ENCODE peak calls at places on chromosomes 13 and 19, in eight cellular contexts. One of them, this sample, is unnamed.

GRCh38 chr13:79973533-79973963 is 367.4 kb downstream of the SPRY2 start:
- DNase-seq in HCT116: no peak
- DNase-seq in Panc1: no peak
- DNase-seq in GM12878: no peak
- DNase-seq in GM23338: peak; percentile 38
- DNase-seq in breast epithelium: no peak
- DNase-seq in K562: no peak
- DNase-seq in HepG2: no peak
- DNase-seq in this sample: peak; percentile 17

GRCh38 chr13:75724742-75725504 is 88.8 kb downstream of the LMO7 start:
- DNase-seq in GM23338: no peak
- DNase-seq in HCT116: no peak
- DNase-seq in K562: no peak
- DNase-seq in HepG2: no peak
- DNase-seq in breast epithelium: no peak
- DNase-seq in Panc1: no peak
- DNase-seq in GM12878: no peak
- DNase-seq in this sample: no peak

GRCh38 chr19:52749780-52750179 is 14.9 kb upstream of the ZNF611 start:
- DNase-seq in Panc1: no peak
- DNase-seq in HCT116: no peak
- DNase-seq in breast epithelium: no peak
- DNase-seq in HepG2: no peak
- DNase-seq in GM12878: no peak
- DNase-seq in K562: no peak
- DNase-seq in GM23338: no peak
- DNase-seq in this sample: no peak

GRCh38 chr13:41457589-41458186 is 338 bp downstream of the RGCC start:
- DNase-seq in HCT116: no peak
- DNase-seq in Panc1: no peak
- DNase-seq in HepG2: no peak
- DNase-seq in breast epithelium: no peak
- DNase-seq in GM12878: no peak
- DNase-seq in K562: peak; percentile 33
- DNase-seq in GM23338: peak; percentile 29
- DNase-seq in this sample: no peak

GRCh38 chr13:108859202-108860012 is 230.0 kb downstream of the MYO16 start:
- DNase-seq in GM23338: peak; percentile 41
- DNase-seq in HepG2: no peak
- DNase-seq in HCT116: no peak
- DNase-seq in K562: no peak
- DNase-seq in GM12878: no peak
- DNase-seq in breast epithelium: no peak
- DNase-seq in Panc1: no peak
- DNase-seq in this sample: no peak

GRCh38 chr19:13781547-13781946 is 7.3 kb downstream of the C19orf53 start:
- DNase-seq in K562: peak; percentile 79
- DNase-seq in GM23338: peak; percentile 91
- DNase-seq in HepG2: no peak
- DNase-seq in Panc1: no peak
- DNase-seq in HCT116: peak; percentile 54
- DNase-seq in breast epithelium: peak; percentile 60
- DNase-seq in GM12878: no peak
- DNase-seq in this sample: peak; percentile 76

GRCh38 chr13:29396446-29396845 is 199.0 kb downstream of the SLC7A1 start:
- DNase-seq in GM12878: no peak
- DNase-seq in K562: no peak
- DNase-seq in HCT116: no peak
- DNase-seq in Panc1: no peak
- DNase-seq in breast epithelium: no peak
- DNase-seq in HepG2: no peak
- DNase-seq in GM23338: no peak
- DNase-seq in this sample: no peak

GRCh38 chr19:55005684-55006488 is 32.2 kb downstream of the GP6 start:
- DNase-seq in K562: peak; percentile 88
- DNase-seq in breast epithelium: no peak
- DNase-seq in HCT116: peak; percentile 98
- DNase-seq in GM23338: peak; percentile 93
- DNase-seq in GM12878: peak; percentile 64
- DNase-seq in Panc1: no peak
- DNase-seq in HepG2: peak; percentile 12
- DNase-seq in this sample: no peak

GRCh38 chr19:42113641-42114348 is 18.5 kb downstream of the POU2F2 start:
- DNase-seq in GM12878: peak; percentile 40
- DNase-seq in Panc1: peak; percentile 43
- DNase-seq in GM23338: peak; percentile 65
- DNase-seq in K562: no peak
- DNase-seq in HCT116: peak; percentile 64
- DNase-seq in HepG2: peak; percentile 33
- DNase-seq in breast epithelium: no peak
- DNase-seq in this sample: no peak

GRCh38 chr13:110308377-110309158 is 1.5 kb downstream of the COL4A2 start:
- DNase-seq in Panc1: no peak
- DNase-seq in GM12878: no peak
- DNase-seq in GM23338: peak; percentile 85
- DNase-seq in HCT116: no peak
- DNase-seq in breast epithelium: peak; percentile 51
- DNase-seq in K562: no peak
- DNase-seq in HepG2: no peak
- DNase-seq in this sample: no peak

GRCh38 chr13:110307697-110308376 is 753 bp downstream of the COL4A2 start:
- DNase-seq in breast epithelium: peak; percentile 17
- DNase-seq in HepG2: no peak
- DNase-seq in Panc1: no peak
- DNase-seq in K562: no peak
- DNase-seq in GM12878: no peak
- DNase-seq in HCT116: no peak
- DNase-seq in GM23338: peak; percentile 43
- DNase-seq in this sample: no peak

GRCh38 chr13:110306340-110306959 is 507 bp downstream of the COL4A1 start:
- DNase-seq in K562: no peak
- DNase-seq in HCT116: no peak
- DNase-seq in GM23338: peak; percentile 64
- DNase-seq in GM12878: no peak
- DNase-seq in HepG2: no peak
- DNase-seq in breast epithelium: no peak
- DNase-seq in Panc1: no peak
- DNase-seq in this sample: no peak

GRCh38 chr13:110305949-110306339 is 1.0 kb downstream of the COL4A1 start:
- DNase-seq in Panc1: no peak
- DNase-seq in HCT116: no peak
- DNase-seq in HepG2: no peak
- DNase-seq in GM23338: no peak
- DNase-seq in K562: no peak
- DNase-seq in breast epithelium: no peak
- DNase-seq in GM12878: no peak
- DNase-seq in this sample: no peak

GRCh38 chr13:110306960-110307696 is at the start of the genes COL4A1 and COL4A2:
- DNase-seq in HCT116: no peak
- DNase-seq in GM12878: no peak
- DNase-seq in K562: no peak
- DNase-seq in HepG2: no peak
- DNase-seq in GM23338: peak; percentile 87
- DNase-seq in Panc1: no peak
- DNase-seq in breast epithelium: peak; percentile 65
- DNase-seq in this sample: peak; percentile 61
- TF ChIP-seq POLR2AphosphoS5 in HCT116: no peak
- TF ChIP-seq POLR2AphosphoS5 in GM12878: no peak
- TF ChIP-seq POLR2AphosphoS5 in K562: no peak
- TF ChIP-seq POLR2AphosphoS5 in HepG2: no peak
- TF ChIP-seq POLR2AphosphoS5 in GM23338: peak; percentile 80
- TF ChIP-seq POLR2AphosphoS5 in Panc1: no peak
- TF ChIP-seq POLR2AphosphoS5 in breast epithelium: peak; percentile 66
- TF ChIP-seq POLR2AphosphoS5 in this sample: peak; percentile 85

GRCh38 chr13:98534821-98535220 is 42.1 kb downstream of the STK24 start:
- DNase-seq in GM12878: no peak
- DNase-seq in HCT116: no peak
- DNase-seq in HepG2: no peak
- DNase-seq in GM23338: no peak
- DNase-seq in K562: no peak
- DNase-seq in Panc1: no peak
- DNase-seq in breast epithelium: no peak
- DNase-seq in this sample: no peak

GRCh38 chr13:98533912-98534311 is 43.0 kb downstream of the STK24 start:
- DNase-seq in HepG2: no peak
- DNase-seq in breast epithelium: no peak
- DNase-seq in GM12878: no peak
- DNase-seq in GM23338: no peak
- DNase-seq in Panc1: no peak
- DNase-seq in K562: no peak
- DNase-seq in HCT116: no peak
- DNase-seq in this sample: no peak

GRCh38 chr13:98537306-98537705 is 39.6 kb downstream of the STK24 start:
- DNase-seq in GM12878: no peak
- DNase-seq in HCT116: no peak
- DNase-seq in HepG2: no peak
- DNase-seq in breast epithelium: no peak
- DNase-seq in K562: no peak
- DNase-seq in GM23338: no peak
- DNase-seq in Panc1: no peak
- DNase-seq in this sample: no peak

GRCh38 chr13:98536729-98537128 is 40.2 kb downstream of the STK24 start:
- DNase-seq in HepG2: no peak
- DNase-seq in GM23338: no peak
- DNase-seq in Panc1: no peak
- DNase-seq in breast epithelium: no peak
- DNase-seq in GM12878: no peak
- DNase-seq in HCT116: no peak
- DNase-seq in K562: no peak
- DNase-seq in this sample: no peak

DNA sequence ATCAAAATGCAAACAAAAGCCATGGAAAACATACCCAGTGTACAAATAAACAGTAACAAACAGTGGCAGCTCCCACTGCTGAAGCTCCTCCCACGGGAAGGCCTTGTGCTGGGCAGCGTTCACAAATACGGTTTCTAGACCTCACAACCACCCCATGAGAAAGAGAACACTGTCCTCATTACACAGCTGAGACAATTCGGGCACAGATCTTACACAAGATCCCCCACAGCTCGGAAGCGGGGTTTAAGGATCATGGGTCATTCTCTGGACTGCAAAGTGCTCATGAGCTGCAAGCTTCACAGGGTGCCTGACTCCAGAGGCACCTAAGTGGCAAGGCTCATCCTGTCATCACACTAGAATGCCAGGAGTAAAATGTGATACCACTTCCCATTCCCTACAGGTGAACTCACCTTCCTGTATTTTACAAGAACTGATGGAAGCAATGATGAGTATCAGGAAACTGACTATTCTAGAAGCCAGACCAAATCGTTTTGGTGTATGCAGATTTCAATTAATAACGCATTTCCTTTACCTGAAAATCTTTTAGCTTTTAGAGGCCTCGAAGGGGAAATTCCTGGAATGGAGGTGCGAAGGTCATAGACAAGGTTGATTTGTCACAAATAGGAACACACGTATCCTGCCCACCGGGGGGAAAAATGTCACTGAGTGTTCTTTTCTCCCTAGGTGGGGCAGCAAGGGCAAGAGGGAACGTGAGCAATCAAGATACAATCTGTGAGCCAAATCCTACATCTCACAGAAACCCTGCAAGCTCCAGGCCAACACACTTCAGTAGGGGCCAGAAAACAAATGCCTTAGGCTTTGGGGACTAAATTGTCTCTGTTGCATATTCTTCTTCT is 41.2 kb downstream of the STK24 start:
- DNase-seq in K562: no peak
- DNase-seq in HCT116: no peak
- DNase-seq in HepG2: peak; percentile 22
- DNase-seq in GM12878: no peak
- DNase-seq in breast epithelium: no peak
- DNase-seq in Panc1: no peak
- DNase-seq in GM23338: no peak
- DNase-seq in this sample: no peak
- H3K4me1 ChIP-seq in K562: peaks cover 15% of the 10 kb centered on the region
- H3K4me1 ChIP-seq in HCT116: peaks cover 18% of the 10 kb centered on the region
- H3K4me1 ChIP-seq in HepG2: peaks cover 59% of the 10 kb centered on the region
- H3K4me1 ChIP-seq in GM12878: peaks cover 16% of the 10 kb centered on the region
- H3K4me1 ChIP-seq in breast epithelium: peaks cover 5% of the 10 kb centered on the region
- H3K4me1 ChIP-seq in Panc1: peaks cover 6% of the 10 kb centered on the region
- H3K4me1 ChIP-seq in GM23338: peaks cover 26% of the 10 kb centered on the region
- H3K4me1 ChIP-seq in this sample: peaks cover 15% of the 10 kb centered on the region

DNA sequence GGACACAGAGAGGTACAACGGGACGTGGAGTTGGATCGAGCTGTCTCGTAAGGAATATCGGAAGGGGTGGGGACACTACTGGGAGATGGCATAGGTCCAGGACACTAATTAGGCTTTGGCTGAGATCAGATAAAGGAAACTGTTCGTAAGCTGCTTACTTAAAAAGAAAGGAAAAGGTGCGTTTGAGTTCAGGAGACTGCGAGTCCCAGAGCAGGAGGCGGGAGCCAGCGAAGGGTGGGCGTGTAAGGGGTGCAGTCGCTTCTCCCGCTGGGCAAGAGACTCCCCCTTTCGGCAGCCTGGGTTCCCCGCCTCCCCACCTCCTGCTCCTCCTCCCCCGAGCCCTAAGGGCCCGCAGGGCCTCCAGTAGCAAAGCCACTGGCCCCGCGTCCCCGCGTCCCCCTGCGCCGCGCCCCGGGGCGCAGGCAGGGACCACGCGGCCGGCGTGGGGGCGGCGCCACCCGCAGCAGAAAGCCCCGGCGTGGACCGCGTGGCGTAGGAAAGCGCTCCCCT is 571 bp downstream of the ABCC4 start:
- DNase-seq in GM12878: no peak
- DNase-seq in breast epithelium: no peak
- DNase-seq in Panc1: no peak
- DNase-seq in GM23338: peak; percentile 70
- DNase-seq in HCT116: peak; percentile 23
- DNase-seq in K562: peak; percentile 75
- DNase-seq in HepG2: peak; percentile 16
- DNase-seq in this sample: peak; percentile 63
- H3K27ac ChIP-seq in GM12878: peak overlapping the region; percentile 89
- H3K27ac ChIP-seq in breast epithelium: no peak overlapping the region
- H3K27ac ChIP-seq in Panc1: peak overlapping the region; percentile 93
- H3K27ac ChIP-seq in GM23338: no peak overlapping the region
- H3K27ac ChIP-seq in HCT116: peak overlapping the region; percentile 96
- H3K27ac ChIP-seq in K562: peak overlapping the region; percentile 88
- H3K27ac ChIP-seq in HepG2: no peak overlapping the region
- H3K27ac ChIP-seq in this sample: peak overlapping the region; percentile 84

DNA sequence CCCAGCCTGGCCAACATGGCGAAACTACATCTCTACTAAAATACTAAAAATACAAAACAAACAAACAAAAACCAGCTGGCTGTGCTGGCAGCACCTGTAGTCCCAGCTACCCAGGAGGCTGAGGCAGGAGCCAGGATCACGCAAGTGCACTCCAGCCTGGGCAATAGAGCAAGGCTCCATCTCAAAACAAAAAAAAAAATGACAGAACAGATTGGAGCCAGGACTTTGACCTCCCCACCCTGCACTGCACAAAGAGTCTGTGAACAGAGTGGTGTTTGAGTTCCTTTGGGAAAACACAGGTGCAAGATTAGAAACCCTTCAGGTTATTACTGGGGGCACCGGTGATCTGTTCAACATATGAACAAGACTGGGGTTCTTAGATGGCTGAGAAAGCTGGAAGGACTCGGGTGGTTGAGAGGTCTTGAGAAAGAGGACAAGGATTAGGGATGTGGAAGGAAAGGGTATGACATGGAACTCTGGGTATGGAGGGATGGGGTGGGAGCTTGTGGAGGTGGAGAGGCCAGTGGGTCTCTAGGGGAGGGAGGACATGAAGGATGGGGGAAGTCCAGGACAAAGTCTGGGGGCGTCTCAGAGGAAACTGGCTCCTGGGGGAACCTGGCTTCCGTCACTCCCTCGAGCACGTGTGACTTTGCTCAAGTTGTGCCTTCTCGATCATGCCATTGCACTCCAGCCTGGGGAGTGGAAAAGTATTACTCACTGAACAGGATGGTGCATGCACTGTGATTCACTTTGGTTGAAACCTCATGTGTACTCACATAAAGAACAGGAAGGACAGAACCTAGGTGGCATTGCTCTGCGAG is 25.9 kb downstream of the RCN3 start:
- DNase-seq in breast epithelium: no peak
- DNase-seq in GM12878: no peak
- DNase-seq in Panc1: no peak
- DNase-seq in HCT116: no peak
- DNase-seq in HepG2: peak; percentile 79
- DNase-seq in K562: no peak
- DNase-seq in GM23338: no peak
- DNase-seq in this sample: peak; percentile 70
- TF ChIP-seq POLR2AphosphoS5 in breast epithelium: no peak
- TF ChIP-seq POLR2AphosphoS5 in GM12878: no peak
- TF ChIP-seq POLR2AphosphoS5 in Panc1: no peak
- TF ChIP-seq POLR2AphosphoS5 in HCT116: no peak
- TF ChIP-seq POLR2AphosphoS5 in HepG2: no peak
- TF ChIP-seq POLR2AphosphoS5 in K562: no peak
- TF ChIP-seq POLR2AphosphoS5 in GM23338: peak; percentile 22
- TF ChIP-seq POLR2AphosphoS5 in this sample: peak; percentile 38